ENCODE peak calls at places on chromosomes 16 and 17, in nine cellular contexts. S is DMS153; K is CD4-positive, alpha-beta memory T cell; U is adrenal gland; A is germinal center; Y is dorsolateral prefrontal cortex; E is AG20443; O is RPMI8226; X is adipocyte. D is an unnamed sample.
A peak's percentile ranks its signal among the peaks of the same experiment; 100 is the strongest.

GRCh38 chr16:50539822-50540710 is 8.1 kb upstream of the NKD1 start:
- DNase-seq in S (no peak), K (no peak), U (no peak), A (no peak), Y (peak; percentile 22), E (no peak), O (no peak), X (no peak), D (no peak)

GRCh38 chr16:2764718-2765117 is 12.3 kb downstream of the SRRM2 start:
- DNase-seq in S (no peak), K (no peak), U (no peak), A (no peak), Y (no peak), E (no peak), O (no peak), X (no peak), D (no peak)

GRCh38 chr17:78040561-78041400 is 82.3 kb downstream of the TNRC6C start:
- DNase-seq in S (peak; percentile 64), K (peak; percentile 37), U (peak; percentile 63), A (peak; percentile 34), Y (peak; percentile 75), E (peak; percentile 81), O (no peak), X (peak; percentile 77), D (peak; percentile 25)

GRCh38 chr16:9797306-9797705 is 384.9 kb downstream of the GRIN2A start:
- DNase-seq in S (peak; percentile 77), K (no peak), U (no peak), A (no peak), Y (peak; percentile 12), E (no peak), O (no peak), X (peak; percentile 14), D (no peak)

GRCh38 chr17:33981713-33982601 is 273.1 kb upstream of the CCL2 start:
- DNase-seq in S (peak; percentile 93), K (no peak), U (no peak), A (no peak), Y (no peak), E (no peak), O (no peak), X (no peak), D (no peak)

GRCh38 chr16:24833352-24833751 is 12.4 kb upstream of the SLC5A11 start:
- DNase-seq in S (no peak), K (no peak), U (peak; percentile 24), A (no peak), Y (no peak), E (no peak), O (no peak), X (no peak), D (no peak)

GRCh38 chr16:68732068-68732680 is 4.9 kb upstream of the CDH1 start:
- DNase-seq in S (peak; percentile 41), K (no peak), U (no peak), A (no peak), Y (no peak), E (no peak), O (peak; percentile 79), X (no peak), D (no peak)

GRCh38 chr17:17052462-17053221 is 10.4 kb downstream of the MPRIP start:
- DNase-seq in S (no peak), K (no peak), U (no peak), A (no peak), Y (no peak), E (no peak), O (no peak), X (no peak), D (no peak)

GRCh38 chr16:87531418-87531817 is 38.6 kb upstream of the ZCCHC14 start:
- DNase-seq in S (no peak), K (no peak), U (no peak), A (no peak), Y (no peak), E (no peak), O (no peak), X (no peak), D (no peak)

GRCh38 chr17:43416998-43417891 is 18.5 kb downstream of the ARL4D start:
- DNase-seq in S (peak; percentile 15), K (no peak), U (peak; percentile 74), A (no peak), Y (peak; percentile 71), E (peak; percentile 87), O (peak; percentile 26), X (peak; percentile 67), D (no peak)

GRCh38 chr16:81143921-81144471 is 47.8 kb upstream of the GCSH start:
- DNase-seq in S (no peak), K (no peak), U (no peak), A (no peak), Y (no peak), E (no peak), O (no peak), X (no peak), D (no peak)

GRCh38 chr16:85422124-85422373 is 191.1 kb upstream of the GSE1 start:
- DNase-seq in S (peak; percentile 56), K (no peak), U (no peak), A (no peak), Y (no peak), E (no peak), O (no peak), X (no peak), D (no peak)

GRCh38 chr17:18166894-18167293 is 16.7 kb upstream of the ALKBH5 start:
- DNase-seq in S (no peak), K (no peak), U (no peak), A (no peak), Y (no peak), E (no peak), O (peak; percentile 49), X (no peak), D (no peak)

GRCh38 chr17:50346313-50347086 is 574 bp downstream of the XYLT2 start:
- DNase-seq in S (no peak), K (no peak), U (peak; percentile 65), A (peak; percentile 76), Y (peak; percentile 37), E (peak; percentile 54), O (peak; percentile 56), X (peak; percentile 63), D (peak; percentile 27)

GRCh38 chr17:10875984-10876555 is 38.2 kb upstream of the PIRT start:
- DNase-seq in S (no peak), K (no peak), U (peak; percentile 58), A (peak; percentile 29), Y (peak; percentile 61), E (peak; percentile 58), O (peak; percentile 27), X (peak; percentile 48), D (peak; percentile 22)

GRCh38 chr17:12107905-12108304 is 87.2 kb downstream of the MAP2K4 start:
- DNase-seq in S (no peak), K (no peak), U (no peak), A (no peak), Y (no peak), E (peak; percentile 17), O (no peak), X (peak; percentile 41), D (no peak)

GRCh38 chr17:79761894-79762570 is 15.9 kb upstream of the CBX2 start:
- DNase-seq in S (no peak), K (no peak), U (no peak), A (no peak), Y (no peak), E (no peak), O (no peak), X (no peak), D (no peak)

GRCh38 chr16:27729516-27730304 is 179.8 kb downstream of the KATNIP start:
- DNase-seq in S (no peak), K (no peak), U (no peak), A (no peak), Y (no peak), E (no peak), O (no peak), X (no peak), D (no peak)

GRCh38 chr16:65071371-65072311 is 50.2 kb downstream of the CDH11 start:
- DNase-seq in S (no peak), K (no peak), U (peak; percentile 61), A (no peak), Y (peak; percentile 68), E (peak; percentile 58), O (no peak), X (no peak), D (no peak)

GRCh38 chr17:6066183-6066948 is 3.8 kb upstream of the WSCD1 start:
- DNase-seq in S (no peak), K (no peak), U (no peak), A (no peak), Y (no peak), E (no peak), O (no peak), X (no peak), D (no peak)

GRCh38 chr17:31854672-31855071 is 4.4 kb downstream of the COPRS start:
- DNase-seq in S (no peak), K (no peak), U (no peak), A (no peak), Y (no peak), E (no peak), O (no peak), X (no peak), D (no peak)